ENCODE peak calls at places on chromosomes 6 and 20, in nine cellular contexts. D, I, Z, T, K, E, B, Q and V are unnamed samples. For H3K4me1, the result is how much of the 10 kb centered on the place peaks cover.

GRCh38 chr6:161393839-161394364 is 120.0 kb upstream of the AGPAT4 start:
- DNase-seq in D (peak), I (no peak), Z (peak), T (peak), K (no peak), E (peak), B (peak), Q (no peak), V (peak)

GRCh38 chr6:44041461-44042260 is 85.6 kb downstream of the MRPL14 start:
- DNase-seq in D (no peak), I (no peak), Z (no peak), T (peak), K (peak), E (peak), B (no peak), Q (no peak), V (no peak)

GRCh38 chr20:50320910-50321796 is 130.5 kb downstream of the CEBPB start:
- DNase-seq in D (no peak), I (no peak), Z (peak), T (peak), K (peak), E (peak), B (peak), Q (peak), V (peak)

GRCh38 chr6:128807577-128807976 is 75.4 kb upstream of the LAMA2 start:
- DNase-seq in D (no peak), I (no peak), Z (no peak), T (peak), K (no peak), E (no peak), B (peak), Q (no peak), V (peak)

GRCh38 chr6:42021847-42022754 is 28.2 kb upstream of the TAF8 start:
- DNase-seq in D (no peak), I (peak), Z (no peak), T (no peak), K (no peak), E (no peak), B (no peak), Q (no peak), V (no peak)

GRCh38 chr20:17968366-17969275 is at the start of the genes MGME1 and SNX5:
- DNase-seq in D (peak), I (peak), Z (peak), T (peak), K (peak), E (peak), B (peak), Q (peak), V (peak)

GRCh38 chr6:166905505-166906134 is 50.7 kb downstream of the RNASET2 start:
- DNase-seq in D (no peak), I (no peak), Z (no peak), T (no peak), K (no peak), E (no peak), B (no peak), Q (no peak), V (no peak)

GRCh38 chr20:36098364-36098763 is 56.2 kb upstream of the EPB41L1 start:
- DNase-seq in D (peak), I (no peak), Z (peak), T (peak), K (no peak), E (peak), B (no peak), Q (no peak), V (no peak)

GRCh38 chr6:13390658-13391057 is 62.3 kb upstream of the TBC1D7 start:
- DNase-seq in D (no peak), I (no peak), Z (no peak), T (no peak), K (no peak), E (no peak), B (no peak), Q (no peak), V (no peak)

GRCh38 chr6:111711476-111711875 is 105.8 kb upstream of the TRAF3IP2 start:
- DNase-seq in D (no peak), I (no peak), Z (peak), T (no peak), K (peak), E (peak), B (no peak), Q (peak), V (no peak)

GRCh38 chr6:165987483-165988305 is 180.0 kb downstream of the TBXT start:
- DNase-seq in D (no peak), I (no peak), Z (no peak), T (peak), K (peak), E (peak), B (peak), Q (no peak), V (no peak)

GRCh38 chr20:49880177-49880576 is 35.2 kb downstream of the SPATA2 start:
- DNase-seq in D (no peak), I (no peak), Z (no peak), T (no peak), K (no peak), E (no peak), B (no peak), Q (no peak), V (no peak)

GRCh38 chr6:131255911-131256310 is 120.6 kb downstream of the AKAP7 start:
- DNase-seq in D (no peak), I (no peak), Z (no peak), T (peak), K (no peak), E (no peak), B (no peak), Q (no peak), V (no peak)

GRCh38 chr6:139832493-139832892 is 458.0 kb upstream of the CITED2 start:
- DNase-seq in D (no peak), I (no peak), Z (no peak), T (no peak), K (no peak), E (no peak), B (no peak), Q (no peak), V (no peak)
- H3K27ac ChIP-seq in D (no peak), I (no peak), Z (no peak), T (no peak), K (no peak), E (no peak), B (no peak), Q (no peak), V (no peak)

DNA sequence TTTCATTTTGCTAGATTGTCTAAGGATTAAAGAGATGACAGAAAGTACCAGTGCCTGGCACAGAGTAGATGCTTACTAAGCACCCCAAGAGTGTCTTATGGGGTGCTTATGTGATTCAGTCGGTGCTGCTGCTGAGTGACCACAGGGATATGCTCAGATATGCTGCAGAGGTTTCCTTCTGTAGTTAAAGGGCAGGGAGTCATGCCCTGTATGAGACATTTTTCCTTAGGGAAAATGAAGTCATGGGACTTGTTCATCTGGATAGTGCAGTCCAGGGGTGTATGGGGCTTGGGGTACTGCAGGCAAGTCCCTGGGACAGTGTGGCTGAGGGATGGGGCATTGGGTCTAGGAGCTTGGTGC is 25.1 kb downstream of the TOX2 start:
- DNase-seq in D (no peak), I (no peak), Z (no peak), T (no peak), K (no peak), E (no peak), B (no peak), Q (no peak), V (no peak)
- H3K4me1 ChIP-seq in D (under half), I (under half), Z (under half), T (half or more), K (under half), E (under half), B (under half), Q (under half), V (under half)

GRCh38 chr20:48717095-48717958 is 110.5 kb downstream of the PREX1 start:
- DNase-seq in D (peak), I (no peak), Z (no peak), T (no peak), K (no peak), E (no peak), B (no peak), Q (no peak), V (no peak)
- H3K27ac ChIP-seq in D (peak), I (peak), Z (no peak), T (no peak), K (no peak), E (no peak), B (no peak), Q (peak), V (no peak)

GRCh38 chr6:15276036-15276435 is 30.2 kb downstream of the JARID2 start:
- DNase-seq in D (no peak), I (no peak), Z (no peak), T (no peak), K (no peak), E (no peak), B (no peak), Q (no peak), V (no peak)
- H3K4me1 ChIP-seq in D (under half), I (under half), Z (under half), T (under half), K (under half), E (under half), B (under half), Q (under half), V (under half)

GRCh38 chr6:87243812-87244211 is 78.6 kb upstream of the SMIM8 start:
- DNase-seq in D (no peak), I (no peak), Z (no peak), T (no peak), K (no peak), E (no peak), B (no peak), Q (no peak), V (no peak)
- H3K27ac ChIP-seq in D (no peak), I (no peak), Z (no peak), T (no peak), K (no peak), E (no peak), B (no peak), Q (no peak), V (no peak)

GRCh38 chr20:43985608-43986316 is 71.1 kb downstream of the TOX2 start:
- DNase-seq in D (no peak), I (no peak), Z (peak), T (no peak), K (no peak), E (peak), B (no peak), Q (no peak), V (no peak)

GRCh38 chr20:43987531-43987930 is 72.9 kb downstream of the TOX2 start:
- DNase-seq in D (no peak), I (no peak), Z (no peak), T (no peak), K (no peak), E (no peak), B (no peak), Q (no peak), V (no peak)

GRCh38 chr20:43987018-43987417 is 72.4 kb downstream of the TOX2 start:
- DNase-seq in D (no peak), I (no peak), Z (no peak), T (no peak), K (no peak), E (no peak), B (no peak), Q (no peak), V (no peak)

GRCh38 chr20:43988867-43989266 is 74.2 kb downstream of the TOX2 start:
- DNase-seq in D (no peak), I (no peak), Z (no peak), T (no peak), K (no peak), E (no peak), B (no peak), Q (no peak), V (no peak)

GRCh38 chr20:43988451-43988850 is 73.8 kb downstream of the TOX2 start:
- DNase-seq in D (no peak), I (no peak), Z (no peak), T (no peak), K (no peak), E (peak), B (no peak), Q (no peak), V (no peak)
- H3K4me1 ChIP-seq in D (under half), I (under half), Z (under half), T (under half), K (under half), E (under half), B (under half), Q (under half), V (under half)